ENCODE peak calls at places on chromosomes 6 and 20, in five cellular contexts. Z is CD8-positive, alpha-beta T cell; G is cardiac muscle cell; Q is spleen; O is transverse colon. K is an unnamed sample. For H3K36me3, the result is how much of the 10 kb centered on the place peaks cover.

GRCh38 chr6:4664117-4664626 is 112.0 kb upstream of the CDYL start:
- DNase-seq in O (peak), Q (no peak), G (peak), Z (no peak), K (peak)

GRCh38 chr6:154433477-154434241 is 76.8 kb downstream of the CNKSR3 start:
- DNase-seq in Z (no peak), Q (no peak), O (no peak), G (no peak), K (no peak)

GRCh38 chr6:15399651-15400470 is 154.0 kb downstream of the JARID2 start:
- DNase-seq in O (peak), Q (no peak), Z (no peak), G (peak), K (peak)

GRCh38 chr6:116369540-116370327 is 1.0 kb upstream of the DSE start:
- DNase-seq in Q (no peak), O (no peak), G (no peak), Z (no peak), K (no peak)

GRCh38 chr20:17518339-17519052 is 12.7 kb downstream of the BFSP1 start:
- DNase-seq in G (no peak), Q (no peak), Z (no peak), O (no peak), K (no peak)

GRCh38 chr6:15955484-15955883 is 173.4 kb upstream of the MYLIP start:
- DNase-seq in G (no peak), O (no peak), Z (no peak), Q (no peak), K (no peak)

GRCh38 chr6:156256161-156256560 is 521.0 kb upstream of the ARID1B start:
- DNase-seq in O (no peak), Z (no peak), G (no peak), Q (no peak), K (no peak)

GRCh38 chr6:55293116-55293515 is 34.2 kb upstream of the GFRAL start:
- DNase-seq in G (peak), Z (no peak), O (no peak), Q (no peak), K (no peak)

GRCh38 chr6:165486183-165487137 is 176.6 kb downstream of the PDE10A start:
- DNase-seq in Q (no peak), O (no peak), Z (no peak), G (peak), K (no peak)
- H3K36me3 ChIP-seq in Q (under half), O (under half), Z (under half), G (under half), K (under half)

GRCh38 chr6:63352587-63353281 is 33.0 kb upstream of the LGSN start:
- DNase-seq in Q (no peak), G (peak), O (peak), Z (no peak), K (no peak)
- H3K4me3 ChIP-seq in Q (peak), G (no peak), O (no peak), Z (no peak), K (no peak)

GRCh38 chr20:36342721-36343120 is 36.6 kb downstream of the DLGAP4 start:
- DNase-seq in Z (no peak), Q (peak), G (no peak), O (no peak), K (no peak)
- TF ChIP-seq CTCF in Z (no peak), Q (no peak), G (no peak), O (no peak), K (no peak)

GRCh38 chr6:125808060-125808459 is 17.3 kb downstream of the NCOA7 start:
- DNase-seq in Z (no peak), G (no peak), Q (no peak), O (no peak), K (no peak)
- H3K36me3 ChIP-seq in Z (under half), G (under half), Q (under half), O (under half), K (under half)

GRCh38 chr6:3206339-3207015 is 21.0 kb downstream of the TUBB2B start:
- DNase-seq in G (no peak), O (no peak), Q (no peak), Z (no peak), K (no peak)

GRCh38 chr6:3208096-3208774 is 19.2 kb downstream of the TUBB2B start:
- DNase-seq in Q (no peak), G (peak), O (no peak), Z (no peak), K (peak)

GRCh38 chr6:3209114-3210023 is 18.1 kb downstream of the TUBB2B start:
- DNase-seq in O (no peak), Q (no peak), G (peak), Z (no peak), K (peak)

GRCh38 chr6:3210024-3210610 is 17.3 kb downstream of the TUBB2B start:
- DNase-seq in Q (no peak), O (no peak), G (no peak), Z (no peak), K (no peak)

DNA sequence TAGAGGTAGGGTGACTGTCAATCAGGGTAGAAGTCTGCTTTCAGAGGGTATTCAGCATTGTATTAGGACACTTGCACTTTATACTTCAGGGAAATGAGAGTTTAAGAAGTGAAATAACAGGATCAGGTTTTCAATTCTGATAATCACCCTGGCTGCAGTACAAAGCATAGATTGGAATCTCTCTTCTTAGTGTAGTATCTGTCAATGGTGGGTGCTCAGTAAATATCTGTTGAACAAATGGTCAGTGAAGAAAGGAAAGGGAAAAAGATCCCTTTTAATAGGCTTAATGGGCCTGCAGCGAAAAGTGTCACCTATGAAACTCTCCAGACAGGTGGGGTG is 18.7 kb downstream of the TUBB2B start:
- DNase-seq in O (no peak), G (no peak), Z (no peak), Q (no peak), K (no peak)
- H3K4me3 ChIP-seq in O (no peak), G (no peak), Z (no peak), Q (no peak), K (no peak)

GRCh38 chr6:136655251-136656014 is 105.2 kb upstream of the MAP7 start:
- DNase-seq in Z (no peak), G (no peak), Q (no peak), O (no peak), K (no peak)

GRCh38 chr6:136651982-136652381 is 101.8 kb upstream of the MAP7 start:
- DNase-seq in Z (no peak), G (no peak), O (no peak), Q (no peak), K (no peak)

GRCh38 chr6:136652656-136653055 is 102.4 kb upstream of the MAP7 start:
- DNase-seq in O (no peak), G (no peak), Z (no peak), Q (no peak), K (no peak)

GRCh38 chr6:136656121-136656520 is 105.9 kb upstream of the MAP7 start:
- DNase-seq in G (peak), O (no peak), Z (no peak), Q (no peak), K (no peak)

DNA sequence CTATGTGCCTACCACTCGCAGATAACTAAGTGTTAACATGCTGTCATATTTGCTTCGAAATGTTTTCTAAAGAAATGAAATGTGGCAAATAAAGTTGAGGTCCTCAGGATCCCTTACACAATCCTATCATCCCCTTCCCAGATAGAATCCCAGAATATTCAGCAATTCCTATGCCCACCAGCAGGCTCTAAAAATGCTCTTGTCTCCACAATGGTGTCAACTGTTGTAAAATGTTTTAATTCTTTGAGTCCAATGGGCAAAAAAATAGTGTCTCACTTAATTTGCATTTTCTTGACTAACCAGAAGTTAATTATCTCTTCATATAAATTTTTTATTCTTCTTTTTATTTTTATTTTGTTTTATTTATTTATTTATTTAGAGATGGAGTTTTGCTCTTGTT is 103.9 kb upstream of the MAP7 start:
- DNase-seq in Q (no peak), G (no peak), Z (no peak), O (no peak), K (no peak)
- TF ChIP-seq CTCF in Q (no peak), G (peak), Z (no peak), O (no peak), K (peak)